ENCODE peak calls at places on chromosomes 13 and 19, in nine cellular contexts. One of them, this sample, is unnamed.

GRCh38 chr19:51715850-51716249 is 7.9 kb downstream of the HAS1 start:
- DNase-seq in LoVo: no peak
- DNase-seq in hepatocyte: no peak
- DNase-seq in NCI-H1417: no peak
- DNase-seq in MM.1S: no peak
- DNase-seq in ELF-1: no peak
- DNase-seq in mucosa of gallbladder: no peak
- DNase-seq in GM13977: no peak
- DNase-seq in tibial nerve: no peak
- DNase-seq in this sample: no peak

GRCh38 chr19:48997972-48998371 is 4.3 kb downstream of the RUVBL2 start:
- DNase-seq in LoVo: peak
- DNase-seq in hepatocyte: peak
- DNase-seq in NCI-H1417: no peak
- DNase-seq in MM.1S: peak
- DNase-seq in ELF-1: peak
- DNase-seq in mucosa of gallbladder: no peak
- DNase-seq in GM13977: no peak
- DNase-seq in tibial nerve: no peak
- DNase-seq in this sample: no peak

GRCh38 chr19:13920940-13921744 is 15.1 kb downstream of the CC2D1A start:
- DNase-seq in LoVo: no peak
- DNase-seq in hepatocyte: no peak
- DNase-seq in NCI-H1417: no peak
- DNase-seq in MM.1S: peak
- DNase-seq in ELF-1: peak
- DNase-seq in mucosa of gallbladder: no peak
- DNase-seq in GM13977: peak
- DNase-seq in tibial nerve: peak
- DNase-seq in this sample: no peak

GRCh38 chr13:111005364-111005763 is 90.5 kb upstream of the ANKRD10 start:
- DNase-seq in LoVo: no peak
- DNase-seq in hepatocyte: no peak
- DNase-seq in NCI-H1417: no peak
- DNase-seq in MM.1S: no peak
- DNase-seq in ELF-1: no peak
- DNase-seq in mucosa of gallbladder: no peak
- DNase-seq in GM13977: no peak
- DNase-seq in tibial nerve: no peak
- DNase-seq in this sample: peak

GRCh38 chr13:95301135-95301946 is at the start of gene ABCC4:
- DNase-seq in LoVo: peak
- DNase-seq in hepatocyte: peak
- DNase-seq in NCI-H1417: peak
- DNase-seq in MM.1S: peak
- DNase-seq in ELF-1: peak
- DNase-seq in mucosa of gallbladder: peak
- DNase-seq in GM13977: peak
- DNase-seq in tibial nerve: peak
- DNase-seq in this sample: no peak

GRCh38 chr19:7397687-7398086 is 49.0 kb downstream of the ARHGEF18 start:
- DNase-seq in LoVo: no peak
- DNase-seq in hepatocyte: no peak
- DNase-seq in NCI-H1417: no peak
- DNase-seq in MM.1S: no peak
- DNase-seq in ELF-1: no peak
- DNase-seq in mucosa of gallbladder: no peak
- DNase-seq in GM13977: no peak
- DNase-seq in tibial nerve: no peak
- DNase-seq in this sample: no peak

GRCh38 chr19:15105044-15105443 is 2.2 kb upstream of the SYDE1 start:
- DNase-seq in LoVo: no peak
- DNase-seq in hepatocyte: no peak
- DNase-seq in NCI-H1417: no peak
- DNase-seq in MM.1S: no peak
- DNase-seq in ELF-1: no peak
- DNase-seq in mucosa of gallbladder: no peak
- DNase-seq in GM13977: no peak
- DNase-seq in tibial nerve: no peak
- DNase-seq in this sample: no peak

GRCh38 chr13:37453246-37453645 is 145.3 kb downstream of the POSTN start:
- DNase-seq in LoVo: no peak
- DNase-seq in hepatocyte: no peak
- DNase-seq in NCI-H1417: no peak
- DNase-seq in MM.1S: no peak
- DNase-seq in ELF-1: no peak
- DNase-seq in mucosa of gallbladder: no peak
- DNase-seq in GM13977: no peak
- DNase-seq in tibial nerve: no peak
- DNase-seq in this sample: no peak

GRCh38 chr13:32309812-32310706 is 5.1 kb downstream of the ZAR1L start:
- DNase-seq in LoVo: peak
- DNase-seq in hepatocyte: peak
- DNase-seq in NCI-H1417: peak
- DNase-seq in MM.1S: peak
- DNase-seq in ELF-1: peak
- DNase-seq in mucosa of gallbladder: peak
- DNase-seq in GM13977: peak
- DNase-seq in tibial nerve: no peak
- DNase-seq in this sample: no peak

GRCh38 chr13:75308222-75308621 is 173.7 kb downstream of the TBC1D4 start:
- DNase-seq in LoVo: no peak
- DNase-seq in hepatocyte: no peak
- DNase-seq in NCI-H1417: no peak
- DNase-seq in MM.1S: no peak
- DNase-seq in ELF-1: no peak
- DNase-seq in mucosa of gallbladder: no peak
- DNase-seq in GM13977: no peak
- DNase-seq in tibial nerve: no peak
- DNase-seq in this sample: no peak

GRCh38 chr19:4758082-4758481 is 33.5 kb upstream of the FEM1A start:
- DNase-seq in LoVo: no peak
- DNase-seq in hepatocyte: no peak
- DNase-seq in NCI-H1417: no peak
- DNase-seq in MM.1S: no peak
- DNase-seq in ELF-1: no peak
- DNase-seq in mucosa of gallbladder: no peak
- DNase-seq in GM13977: no peak
- DNase-seq in tibial nerve: no peak
- DNase-seq in this sample: no peak

GRCh38 chr13:110150384-110151091 is 156.4 kb downstream of the COL4A1 start:
- DNase-seq in LoVo: no peak
- DNase-seq in hepatocyte: no peak
- DNase-seq in NCI-H1417: no peak
- DNase-seq in MM.1S: no peak
- DNase-seq in ELF-1: no peak
- DNase-seq in mucosa of gallbladder: no peak
- DNase-seq in GM13977: no peak
- DNase-seq in tibial nerve: no peak
- DNase-seq in this sample: no peak

GRCh38 chr13:42377640-42378382 is 105.9 kb downstream of the AKAP11 start:
- DNase-seq in LoVo: no peak
- DNase-seq in hepatocyte: no peak
- DNase-seq in NCI-H1417: no peak
- DNase-seq in MM.1S: peak
- DNase-seq in ELF-1: no peak
- DNase-seq in mucosa of gallbladder: no peak
- DNase-seq in GM13977: peak
- DNase-seq in tibial nerve: no peak
- DNase-seq in this sample: no peak

This sample was measured in smooth muscle cell of the brain vasculature.